ENCODE peak calls at places on chromosomes 1 and 21, in five cellular contexts. T is left lung, I is AG04450, G is AG09309, F is GM12865. O is an unnamed sample.

GRCh38 chr21:44394733-44395132 is 41.3 kb downstream of the TRPM2 start:
- DNase-seq in T (no peak), I (no peak), G (no peak), F (no peak), O (no peak)

GRCh38 chr1:54377040-54377691 is 29.0 kb downstream of the SSBP3 start:
- DNase-seq in T (no peak), I (no peak), G (no peak), F (peak; percentile 62), O (no peak)

GRCh38 chr1:176315519-176316220 is 108.6 kb upstream of the COP1 start:
- DNase-seq in T (no peak), I (no peak), G (no peak), F (no peak), O (peak; percentile 52)

GRCh38 chr1:108792420-108792819 is 45.9 kb downstream of the STXBP3 start:
- DNase-seq in T (no peak), I (no peak), G (no peak), F (no peak), O (no peak)

GRCh38 chr1:212313616-212314015 is 28.4 kb downstream of the PPP2R5A start:
- DNase-seq in T (no peak), I (no peak), G (peak; percentile 67), F (no peak), O (no peak)

GRCh38 chr21:29219165-29219770 is 79.5 kb upstream of the BACH1 start:
- DNase-seq in T (no peak), I (no peak), G (no peak), F (no peak), O (no peak)

GRCh38 chr21:22223385-22223784 is 1225.2 kb downstream of the NCAM2 start:
- DNase-seq in T (no peak), I (no peak), G (no peak), F (peak; percentile 9), O (no peak)

GRCh38 chr1:219304227-219305226 is 130.8 kb downstream of the LYPLAL1 start:
- DNase-seq in T (no peak), I (no peak), G (peak; percentile 29), F (no peak), O (peak; percentile 36)

GRCh38 chr1:210129759-210130158 is 102.8 kb upstream of the SERTAD4 start:
- DNase-seq in T (no peak), I (no peak), G (no peak), F (peak; percentile 32), O (no peak)

GRCh38 chr21:36429672-36430546 is 44.7 kb downstream of the CHAF1B start:
- DNase-seq in T (peak; percentile 84), I (peak; percentile 97), G (peak; percentile 92), F (peak; percentile 88), O (peak; percentile 94)

GRCh38 chr1:18883636-18884418 is 18.5 kb downstream of the ALDH4A1 start:
- DNase-seq in T (no peak), I (peak; percentile 33), G (peak; percentile 27), F (peak; percentile 75), O (no peak)

GRCh38 chr1:230250061-230250460 is 176.1 kb downstream of the PGBD5 start:
- DNase-seq in T (no peak), I (no peak), G (no peak), F (no peak), O (no peak)

GRCh38 chr1:241485554-241485992 is 34.0 kb downstream of the FH start:
- DNase-seq in T (no peak), I (no peak), G (no peak), F (peak; percentile 61), O (no peak)

GRCh38 chr1:91282695-91283420 is 121.8 kb downstream of the HFM1 start:
- DNase-seq in T (no peak), I (peak; percentile 37), G (peak; percentile 47), F (peak; percentile 76), O (peak; percentile 25)

GRCh38 chr1:153095764-153096163 is 1.4 kb upstream of the SPRR2E start:
- DNase-seq in T (no peak), I (no peak), G (no peak), F (no peak), O (no peak)

GRCh38 chr1:42436794-42437458 is 18.9 kb downstream of the ZMYND12 start:
- DNase-seq in T (no peak), I (no peak), G (no peak), F (no peak), O (no peak)

GRCh38 chr1:147840909-147841308 is 61.7 kb upstream of the GJA8 start:
- DNase-seq in T (no peak), I (no peak), G (no peak), F (peak; percentile 20), O (no peak)

GRCh38 chr1:204102719-204103118 is 29.8 kb downstream of the SOX13 start:
- DNase-seq in T (no peak), I (no peak), G (no peak), F (no peak), O (no peak)

GRCh38 chr1:42311138-42311537 is 23.9 kb downstream of the FOXJ3 start:
- DNase-seq in T (no peak), I (no peak), G (no peak), F (no peak), O (no peak)

GRCh38 chr1:183215076-183215720 is 29.1 kb downstream of the LAMC2 start:
- DNase-seq in T (no peak), I (no peak), G (no peak), F (no peak), O (no peak)

GRCh38 chr1:53125122-53125521 is 17.3 kb downstream of the SLC1A7 start:
- DNase-seq in T (no peak), I (no peak), G (no peak), F (no peak), O (no peak)

GRCh38 chr1:74847720-74848119 is 114.8 kb downstream of the TYW3 start:
- DNase-seq in T (no peak), I (no peak), G (no peak), F (no peak), O (no peak)

DNA sequence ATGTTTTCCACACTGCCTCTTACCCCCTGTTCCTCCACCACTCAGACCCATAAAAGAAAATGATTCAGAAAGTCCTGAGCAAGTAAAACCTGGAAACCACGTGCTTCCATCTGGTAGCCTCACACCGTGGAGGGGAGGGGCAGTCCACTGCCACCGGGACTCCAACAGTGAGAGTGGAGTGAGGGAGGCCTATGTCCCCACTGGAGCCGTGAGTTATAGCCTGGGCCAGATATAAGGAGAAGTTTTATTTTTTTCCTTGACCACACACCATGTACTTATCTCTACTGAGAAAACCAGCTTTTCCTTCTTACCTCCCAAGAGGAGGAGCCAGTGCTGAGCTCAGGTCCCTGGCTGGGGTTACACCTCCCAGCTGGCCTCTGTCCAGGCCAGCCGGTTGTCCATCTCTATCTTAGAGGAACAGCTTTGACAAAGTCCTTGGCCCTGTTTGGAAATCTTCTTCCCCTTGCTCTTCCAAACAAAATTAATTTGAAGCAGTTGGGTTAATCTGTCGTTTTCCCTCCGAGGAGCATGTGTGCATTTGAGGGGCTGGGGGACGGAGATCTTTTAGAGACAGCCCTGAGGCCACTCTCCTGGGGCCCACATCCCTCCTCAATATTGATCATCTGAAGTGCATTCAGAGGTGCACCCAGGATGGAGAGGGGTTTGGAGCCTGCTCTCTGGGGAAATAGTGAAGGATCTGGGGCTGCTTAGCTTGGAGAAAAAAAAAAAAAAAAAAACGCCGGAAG is 49.1 kb upstream of the SERBP1 start:
- DNase-seq in T (no peak), I (no peak), G (no peak), F (no peak), O (no peak)
- H3K4me3 ChIP-seq in T (no peak overlapping the region), I (no peak overlapping the region), G (no peak overlapping the region), F (no peak overlapping the region), O (no peak overlapping the region)

DNA sequence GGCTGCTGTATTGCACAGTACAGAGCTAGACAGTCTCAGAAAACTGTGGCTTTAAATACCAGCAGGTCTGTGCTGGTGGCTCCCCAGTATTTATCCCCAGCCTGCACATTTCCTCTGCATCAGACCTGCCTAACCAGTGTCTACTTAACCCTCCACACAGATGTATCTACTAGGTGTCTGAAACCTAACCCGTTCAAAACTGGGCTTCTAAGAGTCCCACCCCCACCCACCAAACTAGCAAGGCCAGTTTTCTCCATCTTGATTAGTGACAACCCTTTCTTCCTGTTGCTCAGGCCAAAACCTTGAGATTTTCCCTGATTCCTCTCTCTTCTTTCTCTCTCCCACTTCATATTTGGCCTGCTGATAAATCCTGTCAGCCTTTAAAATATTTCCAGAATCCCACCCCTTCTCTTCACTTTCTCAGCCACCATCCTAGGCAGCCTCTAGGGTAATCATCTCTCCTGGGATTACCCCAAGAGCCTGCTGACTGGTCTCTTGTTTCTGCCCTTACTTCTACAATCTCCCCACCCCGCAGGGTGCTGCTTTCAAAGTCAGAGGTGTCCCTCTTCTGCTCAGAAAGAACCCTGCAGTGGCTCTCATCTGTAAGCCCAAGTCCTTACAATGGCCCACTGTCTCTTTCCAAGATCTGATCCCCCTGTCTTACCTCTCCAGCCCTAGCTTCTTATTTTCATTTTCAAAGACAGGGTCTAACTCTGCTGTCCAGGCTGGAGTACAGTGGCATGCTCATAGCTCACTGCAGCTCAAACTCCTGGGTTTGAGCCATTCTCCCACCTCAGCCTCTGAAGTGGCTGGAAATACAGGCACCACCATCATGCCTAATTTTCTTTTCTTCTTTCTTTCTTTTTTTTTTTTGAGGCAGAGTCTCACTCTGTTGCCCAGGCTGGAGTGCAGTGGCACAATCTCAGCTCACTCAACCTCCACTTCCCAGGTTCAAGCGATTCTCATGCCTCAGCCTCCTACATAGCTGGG is 45.2 kb downstream of the H3-3A start:
- DNase-seq in T (no peak), I (no peak), G (no peak), F (no peak), O (no peak)
- TF ChIP-seq CTCF in T (no peak), I (no peak), G (no peak), F (no peak), O (no peak)

GRCh38 chr1:151990856-151991198 is 2.8 kb downstream of the S100A10 start:
- DNase-seq in T (no peak), I (no peak), G (no peak), F (no peak), O (no peak)
- H3K4me3 ChIP-seq in T (peak overlapping the region; percentile 84), I (peak overlapping the region; percentile 94), G (no peak overlapping the region), F (no peak overlapping the region), O (peak overlapping the region; percentile 98)

DNA sequence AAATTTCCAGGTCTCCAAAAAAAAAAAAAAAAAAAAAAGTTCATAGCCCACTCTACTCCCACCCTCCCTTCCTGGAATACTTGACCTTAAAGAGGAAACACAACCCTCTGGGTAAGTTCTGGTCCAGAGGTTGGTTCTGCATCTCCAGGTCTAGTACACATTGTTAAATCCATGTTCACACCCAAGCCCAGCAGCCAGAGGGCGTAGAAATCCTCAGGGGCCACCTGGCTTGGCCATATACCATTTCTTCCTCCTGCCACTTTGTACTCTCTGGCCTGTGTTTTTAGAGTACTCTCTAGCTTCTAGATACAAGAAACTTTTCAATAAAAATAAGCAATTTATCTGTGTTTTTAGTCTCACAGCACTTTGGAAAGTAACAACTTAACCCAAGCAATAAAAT is 89.3 kb downstream of the PHTF1 start:
- DNase-seq in T (no peak), I (no peak), G (no peak), F (no peak), O (no peak)
- TF ChIP-seq CTCF in T (no peak), I (no peak), G (no peak), F (no peak), O (no peak)